ENCODE peak calls at places on chromosomes 4 and X, in seven cellular contexts. Z is esophagus squamous epithelium, N is bronchial epithelial cell, O is suprapubic skin, U is fibroblast of lung, Y is colonic mucosa, A is neuronal stem cell. H is an unnamed sample.

GRCh38 chr4:36325499-36325898 is 44.1 kb downstream of the DTHD1 start:
- DNase-seq in Z (no peak), N (peak), O (no peak), U (no peak), Y (no peak), A (no peak), H (no peak)

GRCh38 chr4:181690498-181690897 is 552.7 kb upstream of the TENM3 start:
- DNase-seq in Z (no peak), N (no peak), O (no peak), U (peak), Y (no peak), A (no peak), H (no peak)

GRCh38 chrX:47321386-47321785 is 49.0 kb upstream of the ZNF157 start:
- DNase-seq in Z (no peak), N (peak), O (peak), U (peak), Y (no peak), A (peak), H (no peak)

GRCh38 chr4:48483777-48484493 is 792 bp downstream of the SLC10A4 start:
- DNase-seq in Z (no peak), N (no peak), O (no peak), U (no peak), Y (no peak), A (no peak), H (no peak)

GRCh38 chrX:46628406-46629371 is 55.1 kb downstream of the CHST7 start:
- DNase-seq in Z (no peak), N (no peak), O (peak), U (peak), Y (no peak), A (no peak), H (no peak)

GRCh38 chr4:22573198-22573597 is 57.3 kb upstream of the ADGRA3 start:
- DNase-seq in Z (no peak), N (no peak), O (no peak), U (peak), Y (peak), A (no peak), H (peak)

GRCh38 chr4:71456841-71457240 is 118.0 kb downstream of the SLC4A4 start:
- DNase-seq in Z (no peak), N (peak), O (no peak), U (peak), Y (no peak), A (no peak), H (peak)

GRCh38 chrX:63755892-63756291 is 29.1 kb downstream of the ARHGEF9 start:
- DNase-seq in Z (no peak), N (no peak), O (no peak), U (no peak), Y (no peak), A (no peak), H (no peak)

GRCh38 chrX:134679226-134679625 is 21.0 kb upstream of the PLAC1 start:
- DNase-seq in Z (no peak), N (no peak), O (no peak), U (peak), Y (no peak), A (no peak), H (no peak)

GRCh38 chr4:36243355-36244256 is 708 bp downstream of the ARAP2 start:
- DNase-seq in Z (peak), N (peak), O (peak), U (peak), Y (peak), A (peak), H (peak)

GRCh38 chr4:24533364-24533763 is 51.0 kb downstream of the DHX15 start:
- DNase-seq in Z (no peak), N (no peak), O (no peak), U (no peak), Y (no peak), A (no peak), H (no peak)

GRCh38 chr4:139668036-139668435 is 2.4 kb downstream of the MGST2 start:
- DNase-seq in Z (no peak), N (no peak), O (no peak), U (no peak), Y (peak), A (no peak), H (no peak)

GRCh38 chrX:40268126-40268525 is 170.4 kb upstream of the BCOR start:
- DNase-seq in Z (no peak), N (no peak), O (no peak), U (no peak), Y (no peak), A (no peak), H (no peak)

GRCh38 chrX:40266490-40267333 is 169.0 kb upstream of the BCOR start:
- DNase-seq in Z (no peak), N (peak), O (peak), U (peak), Y (peak), A (peak), H (peak)

GRCh38 chrX:40262641-40263560 is 165.1 kb upstream of the BCOR start:
- DNase-seq in Z (no peak), N (peak), O (no peak), U (peak), Y (no peak), A (no peak), H (no peak)

GRCh38 chrX:40272141-40272540 is 174.4 kb upstream of the BCOR start:
- DNase-seq in Z (no peak), N (no peak), O (no peak), U (peak), Y (no peak), A (no peak), H (no peak)

DNA sequence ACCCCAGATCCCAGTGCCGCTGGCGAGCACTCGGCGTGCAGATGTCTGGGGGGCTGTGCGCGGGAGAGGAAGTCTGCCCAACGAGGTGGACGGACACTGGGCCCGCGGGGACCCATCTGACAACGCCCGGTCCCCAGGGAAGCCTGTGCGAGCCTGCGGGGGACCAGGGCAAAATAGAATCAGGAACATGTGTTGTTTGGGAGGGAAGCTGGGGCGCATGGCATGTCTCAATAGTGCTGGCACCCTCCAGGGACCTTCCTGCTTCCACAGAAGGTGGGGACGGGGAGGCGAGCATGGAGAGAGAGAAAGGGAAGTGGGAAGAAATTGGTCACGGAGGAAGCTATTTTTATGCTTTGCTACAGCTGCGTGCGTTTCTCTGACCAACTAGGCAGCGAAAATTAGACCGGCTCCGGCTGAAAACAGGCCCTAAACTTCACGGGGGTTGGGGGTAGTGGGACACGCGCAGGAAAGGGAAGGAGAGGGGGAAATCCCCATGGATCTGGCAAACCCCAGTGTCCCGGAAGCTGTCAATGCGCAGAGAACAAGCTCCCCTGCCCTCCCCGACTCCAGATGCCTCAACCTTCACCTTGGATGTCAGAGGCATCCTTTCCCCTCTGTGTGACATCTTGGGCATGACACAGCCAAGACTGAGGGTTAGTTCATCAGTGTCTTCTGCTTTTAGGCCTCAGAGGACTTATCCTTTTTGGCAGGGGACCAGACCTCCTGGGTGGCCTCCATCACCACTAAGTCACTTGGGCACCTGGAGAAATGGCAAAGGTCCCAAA is 169.8 kb upstream of the BCOR start:
- DNase-seq in Z (no peak), N (no peak), O (no peak), U (no peak), Y (no peak), A (no peak), H (no peak)
- H3K4me3 ChIP-seq in Z (peak), N (peak), O (peak), U (peak), Y (peak), A (peak), H (peak)

GRCh38 chr4:88443486-88443885 is 13.4 kb upstream of the HERC5 start:
- DNase-seq in Z (no peak), N (no peak), O (no peak), U (no peak), Y (no peak), A (no peak), H (no peak)

GRCh38 chr4:88446124-88446523 is 10.8 kb upstream of the HERC5 start:
- DNase-seq in Z (no peak), N (peak), O (no peak), U (peak), Y (no peak), A (no peak), H (no peak)

GRCh38 chr4:88448905-88449689 is 7.8 kb upstream of the HERC5 start:
- DNase-seq in Z (no peak), N (no peak), O (no peak), U (peak), Y (peak), A (no peak), H (no peak)

GRCh38 chr4:88445252-88445651 is 11.7 kb upstream of the HERC5 start:
- DNase-seq in Z (no peak), N (peak), O (no peak), U (no peak), Y (no peak), A (no peak), H (no peak)

DNA sequence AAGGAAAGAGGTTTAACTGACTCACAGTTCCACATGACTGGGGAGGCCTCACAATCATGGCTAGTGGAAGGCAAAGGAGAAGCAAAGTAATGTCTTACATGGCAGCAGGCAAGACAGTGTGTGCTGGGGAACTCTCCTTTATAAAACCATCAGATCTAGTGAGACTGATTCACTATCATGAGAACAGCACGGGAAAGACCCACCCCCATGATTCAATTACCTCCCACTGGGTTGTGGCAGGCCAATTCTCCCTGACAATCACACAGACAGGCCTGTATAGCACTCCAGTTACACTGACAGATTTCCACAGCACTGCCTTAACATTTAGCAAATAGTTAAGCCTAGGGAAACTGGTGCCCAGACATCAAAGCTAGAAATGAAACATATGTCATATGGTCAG is 9.6 kb upstream of the HERC5 start:
- DNase-seq in Z (no peak), N (no peak), O (no peak), U (no peak), Y (no peak), A (no peak), H (no peak)
- H3K4me3 ChIP-seq in Z (no peak), N (no peak), O (no peak), U (no peak), Y (no peak), A (no peak), H (no peak)

GRCh38 chr4:7101692-7102515 is 34.0 kb upstream of the GRPEL1 start:
- DNase-seq in Z (no peak), N (peak), O (peak), U (peak), Y (peak), A (peak), H (peak)
- H3K4me3 ChIP-seq in Z (peak), N (no peak), O (peak), U (peak), Y (peak), A (peak), H (peak)

GRCh38 chr4:5456296-5456845 is 252.0 kb downstream of the EVC2 start:
- DNase-seq in Z (no peak), N (no peak), O (no peak), U (no peak), Y (no peak), A (no peak), H (no peak)
- H3K4me3 ChIP-seq in Z (no peak), N (no peak), O (no peak), U (no peak), Y (no peak), A (no peak), H (no peak)

DNA sequence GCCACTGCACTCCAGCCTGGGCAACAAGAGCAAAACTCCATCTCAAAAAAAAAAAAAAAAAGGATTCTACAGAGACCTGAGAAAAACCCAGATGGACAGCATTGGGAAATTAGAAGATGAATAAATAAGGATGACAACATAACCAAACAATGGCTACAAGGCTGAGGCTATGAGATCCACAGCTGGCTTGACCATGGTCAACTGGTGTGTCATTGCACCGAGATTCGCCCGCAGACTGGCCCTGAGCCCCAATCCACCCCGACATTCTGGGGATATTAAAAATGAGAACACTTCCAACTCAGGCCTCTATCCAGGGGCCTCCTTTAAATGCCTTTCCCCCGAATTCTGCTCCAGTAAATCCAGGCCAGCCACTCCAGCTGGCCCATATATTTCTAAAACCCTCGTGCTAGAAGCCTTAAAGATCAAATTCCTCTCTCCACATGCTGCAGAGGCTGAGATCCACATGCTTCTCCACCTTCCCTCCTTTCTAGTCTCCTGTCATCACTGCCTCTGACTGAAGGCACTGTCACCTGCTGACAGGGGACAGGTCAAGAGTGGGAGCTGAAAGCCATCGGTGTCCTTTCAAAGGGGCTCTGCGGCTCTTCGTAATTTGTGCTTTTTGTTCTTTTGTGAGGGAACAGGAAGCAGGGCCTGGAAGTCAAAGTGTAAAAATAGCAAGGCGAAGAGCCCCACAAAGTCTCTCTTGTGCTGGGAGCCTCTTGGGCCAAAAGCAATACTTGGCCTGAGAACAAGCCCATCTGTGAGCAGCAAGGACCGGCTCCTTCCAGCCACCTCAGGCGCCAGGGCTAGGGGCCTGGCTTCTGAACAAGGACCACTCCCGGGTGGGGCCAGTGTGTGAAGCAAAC is 203.7 kb downstream of the NSUN7 start:
- DNase-seq in Z (no peak), N (no peak), O (no peak), U (no peak), Y (no peak), A (no peak), H (no peak)
- H3K4me3 ChIP-seq in Z (no peak), N (no peak), O (no peak), U (no peak), Y (no peak), A (no peak), H (no peak)

GRCh38 chr4:186554485-186554884 is 882 bp downstream of the MTNR1A start:
- DNase-seq in Z (no peak), N (peak), O (no peak), U (peak), Y (peak), A (no peak), H (peak)
- H3K4me3 ChIP-seq in Z (peak), N (peak), O (peak), U (no peak), Y (peak), A (peak), H (peak)